ENCODE peak calls at places on chromosomes 5 and 9, in four cellular contexts. One of them, this sample, is unnamed. For H3K27me3, the result is how much of the 10 kb centered on the place peaks cover.

GRCh38 chr5:68494771-68495170 is 279.2 kb downstream of the PIK3R1 start:
- DNase-seq in neural progenitor cell: no peak
- DNase-seq in pancreas: no peak
- DNase-seq in tibial nerve: no peak
- DNase-seq in this sample: no peak

GRCh38 chr9:112104901-112105300 is 70.2 kb downstream of the SUSD1 start:
- DNase-seq in pancreas: no peak
- DNase-seq in tibial nerve: no peak
- DNase-seq in neural progenitor cell: no peak
- DNase-seq in this sample: no peak

GRCh38 chr5:126523818-126524522 is 71.0 kb downstream of the ALDH7A1 start:
- DNase-seq in neural progenitor cell: no peak
- DNase-seq in pancreas: no peak
- DNase-seq in tibial nerve: no peak
- DNase-seq in this sample: no peak

GRCh38 chr5:22549876-22550671 is 303.1 kb downstream of the CDH12 start:
- DNase-seq in neural progenitor cell: no peak
- DNase-seq in pancreas: no peak
- DNase-seq in tibial nerve: no peak
- DNase-seq in this sample: no peak

GRCh38 chr9:37386988-37387387 is 35.5 kb upstream of the GRHPR start:
- DNase-seq in neural progenitor cell: no peak
- DNase-seq in pancreas: no peak
- DNase-seq in tibial nerve: no peak
- DNase-seq in this sample: no peak

GRCh38 chr5:127985811-127986325 is 97.7 kb upstream of the SLC12A2 start:
- DNase-seq in tibial nerve: no peak
- DNase-seq in pancreas: no peak
- DNase-seq in neural progenitor cell: no peak
- DNase-seq in this sample: no peak

GRCh38 chr9:113631093-113631765 is 167.7 kb downstream of the RGS3 start:
- DNase-seq in tibial nerve: no peak
- DNase-seq in pancreas: no peak
- DNase-seq in neural progenitor cell: no peak
- DNase-seq in this sample: no peak

GRCh38 chr5:370959-371810 is 49.7 kb downstream of the AHRR start:
- DNase-seq in pancreas: no peak
- DNase-seq in tibial nerve: peak
- DNase-seq in neural progenitor cell: no peak
- DNase-seq in this sample: no peak

GRCh38 chr5:173290477-173291131 is 37.6 kb downstream of the STC2 start:
- DNase-seq in tibial nerve: no peak
- DNase-seq in neural progenitor cell: peak
- DNase-seq in pancreas: no peak
- DNase-seq in this sample: no peak

GRCh38 chr5:171616002-171616780 is 169.4 kb upstream of the SMIM23 start:
- DNase-seq in pancreas: no peak
- DNase-seq in tibial nerve: no peak
- DNase-seq in neural progenitor cell: peak
- DNase-seq in this sample: no peak

GRCh38 chr5:9930156-9930555 is 300.0 kb upstream of the TAS2R1 start:
- DNase-seq in pancreas: no peak
- DNase-seq in neural progenitor cell: no peak
- DNase-seq in tibial nerve: no peak
- DNase-seq in this sample: no peak

GRCh38 chr5:37834542-37835399 is 5.1 kb downstream of the GDNF start:
- DNase-seq in pancreas: no peak
- DNase-seq in neural progenitor cell: peak
- DNase-seq in tibial nerve: no peak
- DNase-seq in this sample: no peak
- H3K27me3 ChIP-seq in pancreas: under half
- H3K27me3 ChIP-seq in neural progenitor cell: half or more
- H3K27me3 ChIP-seq in tibial nerve: half or more
- H3K27me3 ChIP-seq in this sample: half or more

DNA sequence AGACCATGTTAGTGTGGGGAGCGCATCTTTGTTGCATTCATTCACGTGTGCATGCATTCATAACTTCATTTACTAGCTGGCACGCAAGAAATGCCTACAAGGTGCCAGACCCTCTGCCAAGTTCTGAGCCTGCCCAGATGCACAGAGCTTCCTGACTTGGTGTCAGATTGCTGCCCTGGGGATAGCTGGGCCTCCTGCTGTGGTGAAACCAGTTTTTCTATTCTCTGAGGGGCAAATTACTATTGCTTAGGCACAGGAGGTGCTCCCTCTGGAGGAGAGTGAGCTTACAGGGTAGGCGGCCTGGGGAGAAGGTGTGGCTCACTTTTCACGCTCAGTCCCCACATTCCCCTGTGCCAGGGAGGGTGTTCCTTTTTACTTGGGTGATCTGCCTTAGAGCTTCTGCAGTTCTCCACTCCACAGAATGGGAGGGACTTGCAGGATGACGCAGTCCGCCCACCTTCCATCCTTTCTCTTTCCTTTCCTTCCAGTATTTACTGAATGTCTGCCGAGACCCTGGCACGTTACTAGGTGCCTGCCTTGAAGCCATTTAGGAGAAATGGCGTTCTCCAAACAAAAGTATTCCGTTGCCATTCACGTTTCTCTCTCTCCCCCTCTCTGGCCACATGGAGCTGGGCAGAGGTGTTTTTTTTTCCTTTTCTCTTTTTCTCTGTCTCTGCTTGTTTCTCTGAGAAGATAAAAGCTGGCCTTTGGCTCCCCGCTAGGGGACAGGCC is 27.9 kb upstream of the CTNNA1 start:
- DNase-seq in neural progenitor cell: peak
- DNase-seq in tibial nerve: peak
- DNase-seq in pancreas: peak
- DNase-seq in this sample: peak
- H3K27ac ChIP-seq in neural progenitor cell: peak
- H3K27ac ChIP-seq in tibial nerve: peak
- H3K27ac ChIP-seq in pancreas: no peak
- H3K27ac ChIP-seq in this sample: no peak

GRCh38 chr5:114928644-114929462 is 240.9 kb downstream of the TRIM36 start:
- DNase-seq in tibial nerve: no peak
- DNase-seq in pancreas: no peak
- DNase-seq in neural progenitor cell: no peak
- DNase-seq in this sample: no peak

DNA sequence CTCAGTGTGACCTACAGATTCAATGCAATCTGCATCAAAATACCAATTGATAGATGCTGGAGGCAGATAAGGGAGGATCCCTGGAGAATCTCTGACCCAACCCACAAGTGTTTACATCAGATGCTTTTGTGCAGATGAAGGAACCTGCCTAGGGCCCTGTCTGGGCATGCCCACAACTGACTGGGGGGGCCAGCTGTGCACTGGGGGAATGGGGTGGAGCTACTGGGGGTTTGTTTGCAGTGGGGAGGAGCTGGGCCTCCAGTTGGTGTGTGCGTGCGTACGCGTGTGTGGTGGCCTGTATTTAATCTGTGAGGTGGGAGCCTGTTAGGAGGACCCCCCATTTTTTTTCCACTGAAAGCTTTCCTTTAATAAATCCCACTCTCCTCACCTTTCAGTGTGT is 244.9 kb downstream of the TRIM36 start:
- DNase-seq in pancreas: no peak
- DNase-seq in tibial nerve: no peak
- DNase-seq in neural progenitor cell: no peak
- DNase-seq in this sample: no peak
- H3K4me3 ChIP-seq in pancreas: no peak
- H3K4me3 ChIP-seq in tibial nerve: no peak
- H3K4me3 ChIP-seq in neural progenitor cell: no peak
- H3K4me3 ChIP-seq in this sample: no peak

GRCh38 chr5:116830079-116830478 is 255.5 kb upstream of the SEMA6A start:
- DNase-seq in neural progenitor cell: no peak
- DNase-seq in tibial nerve: no peak
- DNase-seq in pancreas: no peak
- DNase-seq in this sample: no peak

GRCh38 chr5:116837876-116838568 is 263.4 kb upstream of the SEMA6A start:
- DNase-seq in tibial nerve: no peak
- DNase-seq in neural progenitor cell: no peak
- DNase-seq in pancreas: no peak
- DNase-seq in this sample: no peak

DNA sequence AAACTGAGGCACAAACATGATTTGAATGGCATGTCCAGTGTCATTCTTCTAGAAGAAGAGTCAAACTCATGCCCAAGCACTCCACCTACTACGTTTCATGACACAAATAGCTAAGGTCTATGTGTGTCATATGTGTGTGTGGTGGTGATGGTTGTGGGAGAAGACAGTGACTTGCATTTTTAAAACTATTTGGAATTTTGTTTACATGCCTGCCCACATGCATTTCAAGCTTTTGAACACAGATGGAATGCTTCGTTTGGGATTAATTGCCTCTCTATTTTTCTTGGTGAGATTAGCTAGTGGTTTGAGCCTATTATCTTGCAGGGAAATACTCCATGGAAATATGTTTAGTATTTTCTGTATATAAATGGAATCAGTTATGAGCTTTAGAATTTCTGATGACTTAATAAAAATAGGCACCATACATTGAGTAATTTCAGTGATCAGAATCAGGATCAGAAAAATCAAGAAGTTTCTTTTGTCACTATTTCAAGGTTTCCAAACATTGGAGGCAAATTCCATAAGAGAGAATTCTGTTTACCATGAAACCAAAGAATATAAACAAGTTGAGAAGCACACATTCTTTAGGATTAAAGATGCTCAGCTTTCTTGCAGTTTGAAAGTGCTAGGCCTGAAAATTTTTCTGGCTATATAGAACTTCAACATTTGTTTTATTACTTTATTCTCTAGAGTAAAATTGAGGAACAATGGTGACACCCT is 260.3 kb upstream of the SEMA6A start:
- DNase-seq in neural progenitor cell: no peak
- DNase-seq in tibial nerve: no peak
- DNase-seq in pancreas: no peak
- DNase-seq in this sample: no peak
- H3K27me3 ChIP-seq in neural progenitor cell: under half
- H3K27me3 ChIP-seq in tibial nerve: under half
- H3K27me3 ChIP-seq in pancreas: under half
- H3K27me3 ChIP-seq in this sample: under half

GRCh38 chr5:73189816-73190451 is 16.9 kb downstream of the TMEM174 start:
- DNase-seq in tibial nerve: peak
- DNase-seq in neural progenitor cell: no peak
- DNase-seq in pancreas: no peak
- DNase-seq in this sample: no peak
- H3K27ac ChIP-seq in tibial nerve: no peak
- H3K27ac ChIP-seq in neural progenitor cell: no peak
- H3K27ac ChIP-seq in pancreas: no peak
- H3K27ac ChIP-seq in this sample: no peak

This sample was measured in iPS DF 6.9.